ENCODE peak calls at places on chromosome 1, in nine cellular contexts. One of them, this sample, is unnamed.

GRCh38 chr1:41533731-41534080 is 49.2 kb upstream of the EDN2 start:
- DNase-seq in SK-MEL-5: no peak
- DNase-seq in T follicular helper cell: no peak
- DNase-seq in IMR-90: no peak
- DNase-seq in SHP77: no peak
- DNase-seq in NCI-H524 treated with DMSO at 0.1 percent for 48 hours: no peak
- DNase-seq in Ammon's horn: no peak
- DNase-seq in stimulated activated naive B cell treated with anti-CD40 and anti-IgM and Interleukin-4, amounts not matched to agents 10 μg/mL and 1 μg/mL and 100 μg/mL, for 72 hours: no peak
- DNase-seq in left ventricle myocardium superior: peak
- DNase-seq in this sample: peak

GRCh38 chr1:235095938-235096562 is 32.6 kb downstream of the TOMM20 start:
- DNase-seq in IMR-90: no peak
- DNase-seq in Ammon's horn: no peak
- DNase-seq in SHP77: no peak
- DNase-seq in left ventricle myocardium superior: no peak
- DNase-seq in stimulated activated naive B cell treated with anti-CD40 and anti-IgM and Interleukin-4, amounts not matched to agents 10 μg/mL and 1 μg/mL and 100 μg/mL, for 72 hours: no peak
- DNase-seq in T follicular helper cell: no peak
- DNase-seq in NCI-H524 treated with DMSO at 0.1 percent for 48 hours: no peak
- DNase-seq in SK-MEL-5: no peak
- DNase-seq in this sample: no peak

GRCh38 chr1:114549137-114549536 is 32.3 kb downstream of the BCAS2 start:
- DNase-seq in NCI-H524 treated with DMSO at 0.1 percent for 48 hours: no peak
- DNase-seq in Ammon's horn: no peak
- DNase-seq in left ventricle myocardium superior: no peak
- DNase-seq in SK-MEL-5: no peak
- DNase-seq in IMR-90: no peak
- DNase-seq in stimulated activated naive B cell treated with anti-CD40 and anti-IgM and Interleukin-4, amounts not matched to agents 10 μg/mL and 1 μg/mL and 100 μg/mL, for 72 hours: no peak
- DNase-seq in T follicular helper cell: no peak
- DNase-seq in SHP77: no peak
- DNase-seq in this sample: no peak

GRCh38 chr1:116954450-116954849 is 44.7 kb downstream of the PTGFRN start:
- DNase-seq in stimulated activated naive B cell treated with anti-CD40 and anti-IgM and Interleukin-4, amounts not matched to agents 10 μg/mL and 1 μg/mL and 100 μg/mL, for 72 hours: no peak
- DNase-seq in T follicular helper cell: no peak
- DNase-seq in left ventricle myocardium superior: peak
- DNase-seq in SK-MEL-5: no peak
- DNase-seq in Ammon's horn: no peak
- DNase-seq in IMR-90: no peak
- DNase-seq in NCI-H524 treated with DMSO at 0.1 percent for 48 hours: no peak
- DNase-seq in SHP77: peak
- DNase-seq in this sample: no peak

GRCh38 chr1:51927029-51927428 is 48.5 kb upstream of the NRDC start:
- DNase-seq in Ammon's horn: no peak
- DNase-seq in left ventricle myocardium superior: no peak
- DNase-seq in SHP77: no peak
- DNase-seq in stimulated activated naive B cell treated with anti-CD40 and anti-IgM and Interleukin-4, amounts not matched to agents 10 μg/mL and 1 μg/mL and 100 μg/mL, for 72 hours: no peak
- DNase-seq in IMR-90: peak
- DNase-seq in T follicular helper cell: no peak
- DNase-seq in SK-MEL-5: no peak
- DNase-seq in NCI-H524 treated with DMSO at 0.1 percent for 48 hours: no peak
- DNase-seq in this sample: no peak

GRCh38 chr1:117371436-117372151 is 4.3 kb downstream of the MAN1A2 start:
- DNase-seq in Ammon's horn: no peak
- DNase-seq in left ventricle myocardium superior: no peak
- DNase-seq in NCI-H524 treated with DMSO at 0.1 percent for 48 hours: no peak
- DNase-seq in T follicular helper cell: no peak
- DNase-seq in IMR-90: peak
- DNase-seq in SK-MEL-5: no peak
- DNase-seq in SHP77: no peak
- DNase-seq in stimulated activated naive B cell treated with anti-CD40 and anti-IgM and Interleukin-4, amounts not matched to agents 10 μg/mL and 1 μg/mL and 100 μg/mL, for 72 hours: no peak
- DNase-seq in this sample: no peak

GRCh38 chr1:115910231-115910630 is 66.1 kb upstream of the SLC22A15 start:
- DNase-seq in T follicular helper cell: no peak
- DNase-seq in Ammon's horn: no peak
- DNase-seq in SK-MEL-5: no peak
- DNase-seq in stimulated activated naive B cell treated with anti-CD40 and anti-IgM and Interleukin-4, amounts not matched to agents 10 μg/mL and 1 μg/mL and 100 μg/mL, for 72 hours: no peak
- DNase-seq in IMR-90: no peak
- DNase-seq in NCI-H524 treated with DMSO at 0.1 percent for 48 hours: no peak
- DNase-seq in SHP77: no peak
- DNase-seq in left ventricle myocardium superior: no peak
- DNase-seq in this sample: no peak

GRCh38 chr1:169928438-169929209 is 34.9 kb upstream of the SCYL3 start:
- DNase-seq in SHP77: peak
- DNase-seq in left ventricle myocardium superior: no peak
- DNase-seq in Ammon's horn: peak
- DNase-seq in IMR-90: peak
- DNase-seq in stimulated activated naive B cell treated with anti-CD40 and anti-IgM and Interleukin-4, amounts not matched to agents 10 μg/mL and 1 μg/mL and 100 μg/mL, for 72 hours: no peak
- DNase-seq in NCI-H524 treated with DMSO at 0.1 percent for 48 hours: no peak
- DNase-seq in T follicular helper cell: no peak
- DNase-seq in SK-MEL-5: peak
- DNase-seq in this sample: no peak

GRCh38 chr1:34212673-34213072 is 36.0 kb downstream of the C1orf94 start:
- DNase-seq in SHP77: no peak
- DNase-seq in IMR-90: no peak
- DNase-seq in NCI-H524 treated with DMSO at 0.1 percent for 48 hours: no peak
- DNase-seq in Ammon's horn: no peak
- DNase-seq in SK-MEL-5: no peak
- DNase-seq in stimulated activated naive B cell treated with anti-CD40 and anti-IgM and Interleukin-4, amounts not matched to agents 10 μg/mL and 1 μg/mL and 100 μg/mL, for 72 hours: no peak
- DNase-seq in T follicular helper cell: no peak
- DNase-seq in left ventricle myocardium superior: no peak
- DNase-seq in this sample: no peak

GRCh38 chr1:55718758-55719671 is 503.9 kb upstream of the USP24 start:
- DNase-seq in NCI-H524 treated with DMSO at 0.1 percent for 48 hours: no peak
- DNase-seq in SK-MEL-5: peak
- DNase-seq in T follicular helper cell: no peak
- DNase-seq in SHP77: no peak
- DNase-seq in stimulated activated naive B cell treated with anti-CD40 and anti-IgM and Interleukin-4, amounts not matched to agents 10 μg/mL and 1 μg/mL and 100 μg/mL, for 72 hours: no peak
- DNase-seq in IMR-90: peak
- DNase-seq in Ammon's horn: no peak
- DNase-seq in left ventricle myocardium superior: peak
- DNase-seq in this sample: peak

GRCh38 chr1:43821471-43821870 is 112.1 kb upstream of the ARTN start:
- DNase-seq in SK-MEL-5: no peak
- DNase-seq in stimulated activated naive B cell treated with anti-CD40 and anti-IgM and Interleukin-4, amounts not matched to agents 10 μg/mL and 1 μg/mL and 100 μg/mL, for 72 hours: no peak
- DNase-seq in IMR-90: no peak
- DNase-seq in NCI-H524 treated with DMSO at 0.1 percent for 48 hours: no peak
- DNase-seq in left ventricle myocardium superior: no peak
- DNase-seq in SHP77: no peak
- DNase-seq in T follicular helper cell: no peak
- DNase-seq in Ammon's horn: no peak
- DNase-seq in this sample: no peak

GRCh38 chr1:74641161-74641560 is 32.4 kb downstream of the ERICH3 start:
- DNase-seq in IMR-90: no peak
- DNase-seq in stimulated activated naive B cell treated with anti-CD40 and anti-IgM and Interleukin-4, amounts not matched to agents 10 μg/mL and 1 μg/mL and 100 μg/mL, for 72 hours: no peak
- DNase-seq in NCI-H524 treated with DMSO at 0.1 percent for 48 hours: no peak
- DNase-seq in left ventricle myocardium superior: no peak
- DNase-seq in SHP77: no peak
- DNase-seq in T follicular helper cell: no peak
- DNase-seq in Ammon's horn: no peak
- DNase-seq in SK-MEL-5: no peak
- DNase-seq in this sample: no peak

GRCh38 chr1:54118704-54119103 is 34.1 kb downstream of the CDCP2 start:
- DNase-seq in T follicular helper cell: no peak
- DNase-seq in left ventricle myocardium superior: no peak
- DNase-seq in stimulated activated naive B cell treated with anti-CD40 and anti-IgM and Interleukin-4, amounts not matched to agents 10 μg/mL and 1 μg/mL and 100 μg/mL, for 72 hours: no peak
- DNase-seq in IMR-90: peak
- DNase-seq in SHP77: no peak
- DNase-seq in NCI-H524 treated with DMSO at 0.1 percent for 48 hours: no peak
- DNase-seq in SK-MEL-5: no peak
- DNase-seq in Ammon's horn: no peak
- DNase-seq in this sample: no peak

GRCh38 chr1:222167111-222167510 is 380.8 kb downstream of the HHIPL2 start:
- DNase-seq in NCI-H524 treated with DMSO at 0.1 percent for 48 hours: no peak
- DNase-seq in SHP77: peak
- DNase-seq in left ventricle myocardium superior: peak
- DNase-seq in stimulated activated naive B cell treated with anti-CD40 and anti-IgM and Interleukin-4, amounts not matched to agents 10 μg/mL and 1 μg/mL and 100 μg/mL, for 72 hours: peak
- DNase-seq in IMR-90: peak
- DNase-seq in SK-MEL-5: peak
- DNase-seq in Ammon's horn: peak
- DNase-seq in T follicular helper cell: no peak
- DNase-seq in this sample: peak